ENCODE peak calls at places on chromosomes 13 and 19, in nine cellular contexts. S is neural progenitor cell, O is OCI-LY7, I is GM23248, N is SK-N-SH, Q is HCT116, A is PC-3, E is hepatocyte, X is MM.1S. G is an unnamed sample.

GRCh38 chr13:55664178-55664577 is 1476.5 kb upstream of the PRR20A start:
- DNase-seq in X (no peak), I (no peak), O (no peak), N (no peak), Q (no peak), E (no peak), A (no peak), S (no peak), G (peak)

GRCh38 chr19:39850892-39851291 is 4.7 kb upstream of the FBL start:
- DNase-seq in I (no peak), A (peak), N (no peak), X (no peak), O (no peak), S (no peak), E (no peak), Q (no peak), G (no peak)

GRCh38 chr13:51282322-51282721 is 57.2 kb upstream of the SERPINE3 start:
- DNase-seq in I (no peak), O (no peak), X (no peak), S (no peak), E (no peak), N (no peak), Q (no peak), A (no peak), G (no peak)

GRCh38 chr13:31168736-31169135 is 7.0 kb upstream of the HSPH1 start:
- DNase-seq in N (no peak), Q (no peak), O (no peak), S (no peak), E (no peak), X (no peak), I (no peak), A (no peak), G (no peak)

GRCh38 chr19:6890938-6891337 is 3.6 kb downstream of the ADGRE1 start:
- DNase-seq in O (no peak), E (no peak), A (no peak), I (no peak), Q (no peak), X (no peak), N (no peak), S (no peak), G (no peak)

GRCh38 chr19:47492137-47492533 is 8.1 kb upstream of the KPTN start:
- DNase-seq in X (no peak), S (no peak), N (no peak), A (no peak), O (no peak), Q (no peak), E (no peak), I (no peak), G (no peak)

GRCh38 chr13:52449323-52450011 is 967 bp downstream of the VPS36 start:
- DNase-seq in X (peak), I (no peak), Q (no peak), A (no peak), O (peak), S (no peak), N (no peak), E (no peak), G (no peak)

GRCh38 chr13:21902709-21903098 is 231.8 kb downstream of the FGF9 start:
- DNase-seq in N (no peak), A (no peak), S (no peak), I (no peak), X (no peak), O (no peak), E (no peak), Q (no peak), G (no peak)

GRCh38 chr19:50281491-50281890 is 47.7 kb downstream of the KCNC3 start:
- DNase-seq in A (no peak), Q (no peak), N (no peak), I (no peak), S (no peak), O (no peak), E (no peak), X (no peak), G (no peak)

GRCh38 chr13:53782400-53783030 is 753.9 kb downstream of the OLFM4 start:
- DNase-seq in I (peak), E (peak), O (peak), S (peak), X (peak), A (peak), Q (no peak), N (peak), G (peak)

GRCh38 chr19:932647-933552 is 7.1 kb downstream of the ARID3A start:
- DNase-seq in Q (no peak), E (no peak), I (peak), O (no peak), A (no peak), S (peak), N (peak), X (no peak), G (peak)

GRCh38 chr19:43504426-43505185 is at the start of gene PHLDB3:
- DNase-seq in O (no peak), E (peak), I (peak), S (no peak), Q (no peak), A (peak), X (peak), N (peak), G (peak)

GRCh38 chr19:10305139-10305806 is 4.3 kb downstream of the ZGLP1 start:
- DNase-seq in Q (no peak), I (peak), S (no peak), A (no peak), N (no peak), O (no peak), E (no peak), X (no peak), G (no peak)

GRCh38 chr13:103238441-103238840 is 172.2 kb upstream of the SLC10A2 start:
- DNase-seq in I (no peak), A (no peak), Q (no peak), N (no peak), S (no peak), E (no peak), O (no peak), X (no peak), G (no peak)

GRCh38 chr13:49637989-49638388 is 9.7 kb downstream of the ARL11 start:
- DNase-seq in Q (no peak), E (no peak), N (no peak), I (no peak), X (no peak), S (no peak), A (peak), O (no peak), G (no peak)

GRCh38 chr19:42143341-42144234 is 11.3 kb upstream of the POU2F2 start:
- DNase-seq in A (peak), O (no peak), X (no peak), Q (no peak), E (peak), N (no peak), S (peak), I (peak), G (peak)

GRCh38 chr19:5001547-5002131 is 32.7 kb downstream of the KDM4B start:
- DNase-seq in O (peak), I (peak), A (peak), Q (peak), E (peak), N (peak), X (peak), S (peak), G (peak)

GRCh38 chr13:75870397-75870801 is 234.3 kb downstream of the LMO7 start:
- DNase-seq in E (peak), S (peak), I (peak), O (peak), X (peak), A (peak), Q (no peak), N (peak), G (peak)

GRCh38 chr19:5637971-5638370 is 15.1 kb downstream of the SAFB start:
- DNase-seq in O (no peak), S (no peak), A (no peak), I (peak), Q (no peak), N (no peak), E (no peak), X (no peak), G (no peak)

GRCh38 chr13:95201814-95202521 is 99.3 kb downstream of the ABCC4 start:
- DNase-seq in N (peak), A (no peak), S (no peak), Q (no peak), E (no peak), I (no peak), O (no peak), X (no peak), G (no peak)

GRCh38 chr13:45850020-45850613 is 1.4 kb downstream of the SIAH3 start:
- DNase-seq in A (no peak), S (peak), N (peak), I (no peak), E (no peak), Q (no peak), O (no peak), X (no peak), G (peak)

GRCh38 chr13:45846681-45847080 is 4.9 kb downstream of the SIAH3 start:
- DNase-seq in X (no peak), S (no peak), I (no peak), A (no peak), Q (no peak), O (no peak), E (no peak), N (no peak), G (no peak)

GRCh38 chr13:45851171-45851889 is at the start of gene SIAH3:
- DNase-seq in I (peak), E (peak), N (peak), A (no peak), O (no peak), Q (no peak), X (no peak), S (peak), G (peak)

GRCh38 chr13:45849408-45849807 is 2.1 kb downstream of the SIAH3 start:
- DNase-seq in O (no peak), Q (no peak), X (no peak), A (no peak), E (no peak), I (no peak), N (no peak), S (no peak), G (no peak)

GRCh38 chr13:45847554-45848224 is 3.9 kb downstream of the SIAH3 start:
- DNase-seq in N (no peak), Q (no peak), O (no peak), I (no peak), X (peak), S (no peak), E (peak), A (no peak), G (no peak)
- TF ChIP-seq EZH2phosphoT487 in N (no peak), Q (no peak), O (no peak), I (no peak), X (no peak), S (no peak), E (no peak), A (no peak), G (no peak)

GRCh38 chr13:97330448-97330847 is 103.5 kb upstream of the RAP2A start:
- DNase-seq in N (no peak), I (no peak), O (no peak), Q (no peak), E (no peak), X (no peak), A (no peak), S (no peak), G (no peak)

GRCh38 chr13:97327071-97327470 is 104.9 kb downstream of the MBNL2 start:
- DNase-seq in I (no peak), O (no peak), N (no peak), Q (no peak), S (no peak), X (no peak), A (no peak), E (no peak), G (no peak)

GRCh38 chr13:97329331-97329730 is 104.6 kb upstream of the RAP2A start:
- DNase-seq in E (no peak), Q (no peak), O (no peak), S (no peak), X (no peak), I (peak), N (no peak), A (no peak), G (peak)

GRCh38 chr13:97327521-97328221 is 105.5 kb downstream of the MBNL2 start:
- DNase-seq in A (no peak), X (no peak), E (no peak), N (no peak), Q (no peak), I (no peak), O (no peak), S (no peak), G (no peak)

DNA sequence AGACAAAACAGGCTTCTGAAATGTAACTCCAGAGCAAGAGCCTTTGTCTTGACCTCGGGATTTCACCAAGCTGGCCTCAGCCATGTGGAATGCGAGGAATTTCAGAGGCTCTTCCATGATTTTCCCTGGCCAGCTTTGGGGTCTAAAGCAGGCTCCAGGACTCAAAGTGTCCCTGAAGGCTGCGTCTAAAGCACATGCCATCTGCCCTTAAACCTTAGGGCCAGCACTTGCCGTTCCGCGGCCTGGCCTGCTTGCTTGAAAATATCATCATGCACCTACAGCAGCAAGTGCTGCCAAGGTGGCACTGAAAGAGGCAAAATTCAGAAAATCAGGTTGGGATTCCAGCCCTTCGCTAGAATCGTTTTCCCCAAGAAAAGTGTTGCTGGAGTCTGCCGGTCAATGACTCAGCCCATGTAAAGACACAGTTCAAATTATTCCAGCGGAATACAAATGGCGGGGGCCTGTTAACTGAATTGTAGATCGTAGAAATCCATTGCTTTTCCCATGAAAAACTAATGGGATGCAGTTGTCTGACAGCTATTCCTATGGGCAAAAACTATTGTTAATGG is 105.7 kb upstream of the RAP2A start:
- DNase-seq in X (no peak), A (no peak), O (no peak), N (no peak), S (peak), E (no peak), I (peak), Q (no peak), G (peak)
- TF ChIP-seq EZH2phosphoT487 in X (no peak), A (no peak), O (no peak), N (no peak), S (no peak), E (no peak), I (no peak), Q (no peak), G (no peak)

DNA sequence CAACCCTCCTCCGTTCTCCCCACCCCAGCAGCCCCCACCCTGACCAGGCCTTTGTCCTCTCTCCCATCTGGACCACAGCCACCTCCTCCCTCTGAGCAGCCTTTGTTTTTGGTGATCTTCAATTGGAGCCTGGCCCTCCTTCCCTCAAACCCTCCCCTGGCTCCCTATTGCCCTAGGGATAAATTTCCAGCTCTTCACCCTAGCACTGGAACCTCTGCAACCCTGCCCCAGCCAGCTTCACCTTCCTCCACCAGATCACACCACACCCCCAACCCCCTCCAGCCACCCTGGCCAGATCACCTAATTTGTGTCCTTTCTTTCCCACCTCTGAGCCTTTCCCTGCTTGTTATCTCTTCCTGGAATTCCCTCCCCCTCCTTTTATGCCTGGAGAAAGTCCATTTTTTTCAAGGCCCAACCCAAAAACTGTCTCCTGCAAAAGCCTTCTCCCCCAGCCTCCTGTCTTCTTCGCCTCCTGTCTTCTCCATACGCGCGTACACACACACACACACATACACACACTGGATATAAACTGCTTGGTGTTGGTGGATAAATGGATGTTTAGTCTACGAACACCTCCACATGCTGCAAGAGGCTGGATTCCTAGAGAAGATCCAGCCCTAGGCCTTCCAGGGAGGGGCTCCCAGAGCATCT is 5.2 kb upstream of the TLE2 start:
- DNase-seq in Q (no peak), E (peak), I (no peak), A (no peak), X (no peak), S (peak), N (no peak), O (no peak), G (no peak)
- TF ChIP-seq EZH2phosphoT487 in Q (no peak), E (no peak), I (no peak), A (no peak), X (no peak), S (no peak), N (no peak), O (no peak), G (no peak)

DNA sequence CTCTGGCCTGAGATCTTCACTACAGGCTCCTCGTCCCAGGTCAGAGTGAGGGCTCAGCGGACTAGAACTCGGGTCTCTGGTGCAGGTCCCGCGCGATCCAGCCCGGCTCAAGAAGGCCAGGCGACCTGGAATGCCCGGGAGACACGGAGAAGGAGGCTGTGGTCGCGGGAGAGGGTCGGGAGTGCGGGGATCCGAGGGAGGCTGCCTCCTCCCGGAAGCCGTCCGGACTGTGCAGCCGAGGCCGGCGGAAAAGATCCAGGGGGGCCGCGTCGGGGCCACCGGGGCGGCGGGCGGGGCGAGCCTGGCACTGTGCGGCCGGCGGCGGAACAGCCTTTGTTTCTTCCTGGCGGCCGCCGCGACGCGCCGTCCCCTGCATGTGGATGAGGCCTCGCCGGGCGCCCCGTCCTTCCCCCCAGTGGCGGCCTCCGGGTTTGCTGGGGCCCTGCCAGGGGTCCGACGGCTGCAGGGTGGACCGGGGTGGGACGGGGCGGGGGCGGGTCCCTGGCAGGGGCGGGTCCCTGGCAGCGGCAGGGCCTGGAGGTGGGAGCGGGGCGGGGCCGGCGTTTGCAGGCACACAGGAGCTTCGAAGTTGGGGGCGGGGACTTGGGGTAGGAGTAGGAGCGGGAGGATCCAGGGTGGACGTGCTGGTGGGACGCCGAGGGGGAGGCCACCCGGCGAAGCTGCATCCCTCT is 1.0 kb upstream of the SLC7A10 start:
- DNase-seq in N (peak), I (peak), Q (no peak), S (peak), E (peak), A (no peak), X (no peak), O (no peak), G (peak)
- TF ChIP-seq EZH2phosphoT487 in N (no peak), I (no peak), Q (no peak), S (peak), E (no peak), A (no peak), X (no peak), O (no peak), G (no peak)

GRCh38 chr13:79440958-79441553 is 35.0 kb upstream of the RBM26 start:
- DNase-seq in N (no peak), A (no peak), S (no peak), Q (no peak), E (no peak), I (no peak), O (no peak), X (no peak), G (no peak)

GRCh38 chr13:79432992-79433391 is 26.9 kb upstream of the RBM26 start:
- DNase-seq in N (no peak), S (no peak), A (no peak), O (no peak), E (no peak), I (no peak), Q (no peak), X (no peak), G (no peak)

GRCh38 chr13:79432086-79432485 is 26.0 kb upstream of the RBM26 start:
- DNase-seq in O (no peak), A (no peak), I (no peak), N (no peak), E (no peak), X (no peak), S (no peak), Q (no peak), G (no peak)

GRCh38 chr13:79434578-79434977 is 28.5 kb upstream of the RBM26 start:
- DNase-seq in X (no peak), E (no peak), S (no peak), I (peak), N (no peak), A (no peak), Q (no peak), O (no peak), G (no peak)

GRCh38 chr13:79435549-79435948 is 29.5 kb upstream of the RBM26 start:
- DNase-seq in E (no peak), N (no peak), I (peak), Q (no peak), A (peak), O (no peak), S (no peak), X (no peak), G (no peak)
- TF ChIP-seq EZH2phosphoT487 in E (no peak), N (no peak), I (peak), Q (no peak), A (no peak), O (no peak), S (no peak), X (no peak), G (no peak)

GRCh38 chr13:20814224-20814910 is 40.6 kb upstream of the EEF1AKMT1 start:
- DNase-seq in O (no peak), N (peak), A (peak), X (no peak), I (peak), S (no peak), Q (no peak), E (peak), G (no peak)
- TF ChIP-seq EZH2phosphoT487 in O (no peak), N (no peak), A (no peak), X (no peak), I (peak), S (no peak), Q (no peak), E (no peak), G (no peak)

DNA sequence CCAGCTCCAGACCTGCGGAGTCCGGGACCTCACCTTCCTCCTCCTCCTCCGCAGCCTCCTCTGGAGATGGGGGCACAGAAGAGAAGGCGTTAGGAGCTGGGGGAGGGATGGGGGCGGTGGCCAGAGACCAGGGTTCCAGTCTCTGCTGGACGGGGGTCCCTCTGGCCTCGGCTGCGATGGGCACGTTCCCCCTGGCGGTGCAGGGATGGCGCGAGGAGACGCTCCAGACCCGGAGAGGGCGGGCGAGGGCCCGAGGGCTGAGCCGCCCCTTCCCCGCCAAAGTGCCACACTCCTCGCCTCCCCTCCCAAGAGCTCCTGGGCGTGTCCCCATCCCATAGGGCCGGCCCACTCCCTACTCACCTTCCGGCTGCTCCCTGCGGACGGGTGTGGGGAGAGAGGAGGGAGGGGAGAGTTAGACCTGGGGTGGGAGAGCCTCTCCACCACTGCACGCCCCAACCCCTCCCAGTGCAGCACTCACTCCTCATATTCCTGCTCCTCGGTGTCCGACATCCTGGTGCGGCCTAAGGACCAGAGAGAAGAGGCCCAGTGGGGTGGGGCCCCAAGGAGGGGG is 2.3 kb downstream of the TNNT1 start:
- DNase-seq in Q (peak), A (peak), I (peak), N (peak), X (no peak), S (peak), E (peak), O (peak), G (peak)
- TF ChIP-seq EZH2phosphoT487 in Q (no peak), A (no peak), I (no peak), N (no peak), X (no peak), S (no peak), E (no peak), O (no peak), G (no peak)

GRCh38 chr19:17496337-17496997 is 15.0 kb upstream of the PGLS start:
- DNase-seq in X (peak), I (peak), S (peak), A (peak), Q (peak), E (peak), N (peak), O (peak), G (peak)
- TF ChIP-seq EZH2phosphoT487 in X (no peak), I (no peak), S (no peak), A (no peak), Q (no peak), E (no peak), N (no peak), O (no peak), G (no peak)

GRCh38 chr19:30386551-30387143 is 14.5 kb downstream of the ZNF536 start:
- DNase-seq in X (no peak), N (peak), I (no peak), O (no peak), Q (no peak), A (no peak), E (no peak), S (no peak), G (no peak)
- TF ChIP-seq EZH2phosphoT487 in X (no peak), N (no peak), I (no peak), O (no peak), Q (no peak), A (no peak), E (no peak), S (no peak), G (no peak)